ENCODE peak calls at places on chromosomes 5 and 9, in five cellular contexts. H, M, C, U and N are unnamed samples.

GRCh38 chr5:958701-959571 is 49.7 kb upstream of the NKD2 start:
- DNase-seq in H (no peak), M (no peak), C (no peak), U (peak; percentile 58), N (no peak)

GRCh38 chr9:87556821-87557220 is 59.2 kb downstream of the DAPK1 start:
- DNase-seq in H (no peak), M (no peak), C (no peak), U (no peak), N (no peak)

GRCh38 chr5:99275128-99275527 is 346.3 kb upstream of the CHD1 start:
- DNase-seq in H (no peak), M (no peak), C (no peak), U (no peak), N (no peak)

GRCh38 chr9:37952731-37953130 is 48.8 kb upstream of the SLC25A51 start:
- DNase-seq in H (no peak), M (no peak), C (no peak), U (no peak), N (no peak)

GRCh38 chr5:151557951-151558350 is 33.2 kb downstream of the FAT2 start:
- DNase-seq in H (no peak), M (no peak), C (no peak), U (no peak), N (no peak)

GRCh38 chr9:21684831-21685362 is 117.5 kb upstream of the MTAP start:
- DNase-seq in H (no peak), M (peak; percentile 33), C (no peak), U (peak; percentile 31), N (no peak)

GRCh38 chr5:32405502-32405901 is 39.0 kb downstream of the ZFR start:
- DNase-seq in H (no peak), M (no peak), C (no peak), U (no peak), N (no peak)

GRCh38 chr9:27117489-27118135 is 8.6 kb downstream of the TEK start:
- DNase-seq in H (peak; percentile 62), M (no peak), C (no peak), U (peak; percentile 29), N (no peak)

GRCh38 chr5:87949665-87950640 is 318.7 kb downstream of the TMEM161B start:
- DNase-seq in H (no peak), M (no peak), C (no peak), U (no peak), N (no peak)